ENCODE peak calls at places on chromosomes 5 and 9, in five cellular contexts. U, F, Z, E and Y are unnamed samples.
A peak's percentile ranks its signal among the peaks of the same experiment; 100 is the strongest.

GRCh38 chr9:69377291-69377690 is 52.3 kb downstream of the ENTREP1 start:
- DNase-seq in E (no peak), Z (no peak), U (no peak), F (no peak), Y (no peak)

GRCh38 chr9:137168907-137169763 is 716 bp downstream of the LRRC26 start:
- DNase-seq in U (peak; percentile 36), F (no peak), E (peak; percentile 98), Z (peak; percentile 78), Y (peak; percentile 92)

GRCh38 chr9:101398930-101399640 is 434 bp downstream of the ZNF189 start:
- DNase-seq in E (no peak), Z (no peak), U (peak; percentile 11), F (no peak), Y (no peak)

GRCh38 chr9:37593877-37594448 is 1.6 kb upstream of the TOMM5 start:
- DNase-seq in Z (no peak), E (no peak), F (no peak), U (no peak), Y (no peak)

GRCh38 chr9:116152390-116152789 is 1.2 kb upstream of the PAPPA start:
- DNase-seq in U (no peak), E (no peak), F (no peak), Z (no peak), Y (no peak)

GRCh38 chr5:54323462-54323861 is 13.1 kb upstream of the ARL15 start:
- DNase-seq in E (no peak), Z (no peak), U (no peak), F (no peak), Y (no peak)

GRCh38 chr5:43839218-43839617 is 236.2 kb downstream of the NNT start:
- DNase-seq in Z (no peak), U (no peak), F (no peak), E (no peak), Y (no peak)

GRCh38 chr5:24208540-24209141 is 436.1 kb downstream of the CDH10 start:
- DNase-seq in Z (no peak), U (no peak), F (no peak), E (peak; percentile 4), Y (peak; percentile 62)

GRCh38 chr5:395156-395920 is 47.6 kb upstream of the EXOC3 start:
- DNase-seq in U (no peak), E (peak; percentile 58), Z (no peak), F (no peak), Y (peak; percentile 51)

GRCh38 chr5:172452398-172453205 is 1.7 kb downstream of the SH3PXD2B start:
- DNase-seq in F (no peak), U (no peak), E (no peak), Z (no peak), Y (peak; percentile 70)

GRCh38 chr9:95343725-95344287 is 26.3 kb upstream of the FANCC start:
- DNase-seq in U (peak; percentile 93), F (no peak), E (no peak), Z (no peak), Y (no peak)

GRCh38 chr5:307306-307705 is 14.2 kb upstream of the AHRR start:
- DNase-seq in Z (no peak), E (peak; percentile 38), U (no peak), F (no peak), Y (no peak)

GRCh38 chr9:5951686-5952211 is 61.1 kb downstream of the MLANA start:
- DNase-seq in U (peak; percentile 34), F (no peak), Z (no peak), E (no peak), Y (no peak)

GRCh38 chr5:127664082-127664481 is 15.2 kb downstream of the CTXN3 start:
- DNase-seq in Z (no peak), U (no peak), F (no peak), E (no peak), Y (no peak)

GRCh38 chr5:21594566-21594965 is 1258.6 kb downstream of the CDH12 start:
- DNase-seq in F (no peak), Z (no peak), U (no peak), E (no peak), Y (no peak)

GRCh38 chr9:97412628-97413382 is 909 bp downstream of the TDRD7 start:
- DNase-seq in F (no peak), Z (no peak), U (no peak), E (peak; percentile 70), Y (no peak)

GRCh38 chr5:154648706-154649105 is 106.5 kb upstream of the LARP1 start:
- DNase-seq in E (no peak), F (no peak), U (no peak), Z (no peak), Y (no peak)

GRCh38 chr5:5139358-5140050 is 626 bp upstream of the ADAMTS16 start:
- DNase-seq in U (no peak), F (no peak), Z (no peak), E (no peak), Y (no peak)

GRCh38 chr5:53936481-53937352 is 373.7 kb downstream of the ARL15 start:
- DNase-seq in E (no peak), F (no peak), U (no peak), Z (no peak), Y (no peak)

GRCh38 chr9:129343697-129344375 is 165.8 kb upstream of the IER5L start:
- DNase-seq in U (no peak), E (peak; percentile 51), Z (no peak), F (no peak), Y (peak; percentile 64)

GRCh38 chr5:156888520-156888919 is 38.4 kb downstream of the PPP1R2B start:
- DNase-seq in U (peak; percentile 9), E (no peak), Z (no peak), F (no peak), Y (no peak)

GRCh38 chr9:129752915-129753724 is at the start of gene PTGES:
- DNase-seq in E (peak; percentile 90), Z (no peak), F (peak; percentile 65), U (peak; percentile 57), Y (peak; percentile 89)

GRCh38 chr9:36191290-36191645 is 547 bp downstream of the CLTA start:
- DNase-seq in Z (no peak), U (peak; percentile 67), E (no peak), F (peak; percentile 11), Y (peak; percentile 58)

GRCh38 chr5:66362021-66362420 is 217.9 kb downstream of the SREK1 start:
- DNase-seq in F (no peak), U (no peak), E (no peak), Z (no peak), Y (peak; percentile 21)

GRCh38 chr5:62178258-62178657 is 127.7 kb upstream of the KIF2A start:
- DNase-seq in U (no peak), Z (no peak), F (no peak), E (no peak), Y (no peak)

GRCh38 chr9:93634311-93635185 is 58.2 kb downstream of the PHF2 start:
- DNase-seq in F (no peak), Z (no peak), U (no peak), E (no peak), Y (peak; percentile 35)

GRCh38 chr9:129571298-129572051 is 49.4 kb downstream of the C9orf50 start:
- DNase-seq in Z (no peak), E (no peak), F (no peak), U (no peak), Y (no peak)

GRCh38 chr5:39207628-39208027 is 11.7 kb downstream of the FYB1 start:
- DNase-seq in E (no peak), F (no peak), U (no peak), Z (no peak), Y (no peak)